ENCODE peak calls at places on chromosomes 5 and 9, in four cellular contexts. Q is sigmoid colon, I is spleen, T is A549. W is an unnamed sample. For H3K4me1, the result is how much of the 10 kb centered on the place peaks cover.

GRCh38 chr9:135492886-135493669 is 7.4 kb upstream of the MRPS2 start:
- DNase-seq in Q (peak), I (peak), T (no peak), W (no peak)

GRCh38 chr5:29077451-29077850 is 2039.1 kb upstream of the CDH9 start:
- DNase-seq in Q (no peak), I (no peak), T (peak), W (no peak)

GRCh38 chr5:137453476-137454080 is 45.5 kb downstream of the SPOCK1 start:
- DNase-seq in Q (no peak), I (no peak), T (peak), W (peak)

GRCh38 chr5:57621624-57622023 is 139.0 kb upstream of the ACTBL2 start:
- DNase-seq in Q (no peak), I (no peak), T (no peak), W (no peak)

GRCh38 chr9:109862452-109862851 is 82.5 kb downstream of the PALM2AKAP2 start:
- DNase-seq in Q (no peak), I (no peak), T (no peak), W (no peak)

GRCh38 chr5:98163796-98164493 is 609.5 kb upstream of the RGMB start:
- DNase-seq in Q (no peak), I (no peak), T (no peak), W (no peak)

GRCh38 chr5:56270568-56271392 is 37.6 kb upstream of the ANKRD55 start:
- DNase-seq in Q (peak), I (peak), T (peak), W (peak)

GRCh38 chr9:95857122-95857521 is 18.4 kb upstream of the ERCC6L2 start:
- DNase-seq in Q (no peak), I (no peak), T (peak), W (peak)

GRCh38 chr9:37251452-37251851 is 131.1 kb downstream of the ZCCHC7 start:
- DNase-seq in Q (no peak), I (no peak), T (no peak), W (no peak)

GRCh38 chr5:133294380-133294779 is 242.6 kb downstream of the HSPA4 start:
- DNase-seq in Q (no peak), I (no peak), T (no peak), W (no peak)

GRCh38 chr9:76530458-76531100 is 71.6 kb downstream of the GCNT1 start:
- DNase-seq in Q (no peak), I (no peak), T (no peak), W (peak)

GRCh38 chr9:133693703-133694529 is 44.2 kb downstream of the SARDH start:
- DNase-seq in Q (no peak), I (no peak), T (no peak), W (no peak)

DNA sequence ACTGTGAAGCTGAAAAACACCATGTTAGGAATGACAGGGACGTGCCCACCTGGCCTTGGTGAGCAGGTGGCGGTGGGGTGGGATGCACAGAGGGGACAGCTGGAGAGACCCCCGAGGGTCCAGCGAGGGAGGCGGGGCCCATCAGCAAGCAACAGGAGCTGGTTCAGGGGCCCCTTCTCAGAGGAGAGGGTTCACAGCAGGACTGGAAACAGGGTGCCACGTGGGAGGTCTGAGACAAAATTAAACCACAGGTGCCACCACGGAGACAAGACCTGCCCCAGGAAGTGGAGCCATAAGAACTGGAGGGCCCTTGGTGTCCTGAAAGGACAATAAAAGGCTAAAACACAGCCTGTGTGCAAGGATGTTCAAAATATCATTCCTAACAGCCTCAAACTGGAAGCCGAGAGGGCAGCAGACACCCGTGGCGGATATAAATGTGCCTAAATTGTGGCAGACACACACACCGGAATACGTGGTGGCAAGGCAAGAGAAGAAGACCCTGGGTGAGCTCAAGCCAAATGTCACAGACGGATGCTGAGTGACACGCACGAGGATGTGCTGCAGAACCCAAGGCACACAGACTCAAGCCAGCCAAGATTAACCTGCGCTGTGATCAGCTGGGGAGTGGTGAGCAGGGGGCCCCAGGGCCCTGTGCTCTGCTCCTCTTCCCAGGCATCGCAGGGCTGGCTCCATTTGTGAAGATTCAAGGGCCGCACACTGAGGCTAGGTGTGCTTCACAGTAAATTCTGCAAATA is 16.6 kb downstream of the SEMA4D start:
- DNase-seq in Q (peak), I (no peak), T (no peak), W (no peak)
- H3K4me1 ChIP-seq in Q (under half), I (under half), T (under half), W (under half)

DNA sequence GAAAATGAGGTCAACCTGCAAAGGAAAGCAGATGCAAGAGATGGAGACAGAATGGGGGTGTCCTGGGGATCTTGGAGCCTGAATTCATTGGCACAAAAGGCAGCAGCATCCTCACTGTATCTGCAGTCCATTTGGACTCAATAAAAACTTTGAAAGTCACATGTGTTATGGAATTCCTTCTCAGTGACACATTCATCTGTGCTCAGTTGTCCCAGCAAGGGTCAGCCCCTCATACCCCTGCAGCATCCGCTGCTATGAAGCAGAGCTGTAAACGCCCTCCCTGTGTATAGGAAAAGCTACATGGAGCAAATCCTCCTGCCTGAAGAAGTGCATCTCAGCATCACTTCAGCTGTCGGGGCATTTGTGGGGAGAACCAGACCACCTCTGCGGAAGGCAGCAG is 14.5 kb upstream of the RARS1 start:
- DNase-seq in Q (no peak), I (no peak), T (no peak), W (no peak)
- H3K4me1 ChIP-seq in Q (under half), I (under half), T (under half), W (under half)

GRCh38 chr5:139708877-139709586 is 60.9 kb downstream of the CXXC5 start:
- DNase-seq in Q (peak), I (peak), T (peak), W (peak)
- H3K4me1 ChIP-seq in Q (under half), I (under half), T (under half), W (under half)

DNA sequence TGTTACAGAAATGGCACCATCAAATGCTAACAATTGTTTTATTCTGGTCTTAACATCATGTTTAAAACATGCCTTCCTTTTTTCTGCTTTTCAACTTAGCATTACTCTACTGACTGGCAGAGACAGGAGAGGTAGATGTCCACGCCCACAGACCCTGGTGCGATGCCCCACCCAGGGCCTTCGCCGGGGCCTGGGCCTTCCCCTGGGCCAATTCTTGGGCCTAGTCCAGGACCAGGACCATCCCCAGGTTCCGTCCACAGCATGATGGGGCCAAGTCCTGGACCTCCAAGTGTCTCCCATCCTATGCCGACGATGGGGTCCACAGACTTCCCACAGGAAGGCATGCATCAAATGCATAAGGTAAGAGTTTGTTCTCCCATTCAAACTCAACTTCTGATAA is 13.7 kb downstream of the SMARCA2 start:
- DNase-seq in Q (no peak), I (no peak), T (no peak), W (no peak)
- H3K4me1 ChIP-seq in Q (half or more), I (under half), T (under half), W (under half)

DNA sequence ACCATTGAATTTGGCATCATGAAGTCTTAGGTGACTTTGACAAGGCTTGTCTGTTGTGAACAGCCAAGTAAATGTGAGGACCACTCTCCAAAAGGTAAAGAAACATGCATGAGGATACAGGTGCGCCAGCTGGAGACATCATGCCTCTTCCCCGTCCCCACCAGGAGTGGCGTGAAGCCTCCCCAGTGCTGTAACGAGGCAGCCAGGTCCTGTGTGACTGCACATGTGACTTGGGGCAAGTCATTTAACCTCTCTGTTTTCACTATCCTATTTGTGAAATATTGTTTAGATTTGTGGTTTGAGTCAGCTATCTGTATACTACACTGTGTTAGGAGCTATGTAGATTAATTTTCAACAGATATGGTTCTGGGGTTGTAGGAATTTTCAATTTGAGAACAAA is 65.0 kb downstream of the DOCK8 start:
- DNase-seq in Q (no peak), I (no peak), T (no peak), W (no peak)
- H3K4me1 ChIP-seq in Q (under half), I (half or more), T (under half), W (under half)

GRCh38 chr5:54912021-54912420 is 73.4 kb downstream of the ESM1 start:
- DNase-seq in Q (no peak), I (no peak), T (no peak), W (no peak)
- H3K4me1 ChIP-seq in Q (under half), I (under half), T (under half), W (under half)

W was measured in cardiac muscle cell.